ENCODE peak calls at places on chromosomes 11 and 22, in six cellular contexts. W is NCI-H1694; M is body of pancreas; X is cardiac fibroblast; G is OCI-M1; K is stimulated activated CD4-positive, alpha-beta T cell treated with anti-CD3 and anti-CD28 coated beads, Interleukin-2, amount 100 ng/mL, for 48 hours. F is an unnamed sample.

GRCh38 chr11:46886211-46886610 is 32.1 kb downstream of the LRP4 start:
- DNase-seq in W (no peak), M (no peak), X (no peak), G (no peak), K (no peak), F (no peak)

GRCh38 chr11:57197762-57198161 is 16.0 kb downstream of the LRRC55 start:
- DNase-seq in W (no peak), M (no peak), X (no peak), G (no peak), K (no peak), F (no peak)

GRCh38 chr11:83674498-83674897 is 388.3 kb upstream of the CCDC90B start:
- DNase-seq in W (no peak), M (no peak), X (no peak), G (no peak), K (no peak), F (no peak)

GRCh38 chr22:47878460-47878859 is 1116.0 kb downstream of the TBC1D22A start:
- DNase-seq in W (no peak), M (no peak), X (no peak), G (no peak), K (no peak), F (no peak)

GRCh38 chr11:61587951-61588695 is 7.2 kb upstream of the SYT7 start:
- DNase-seq in W (peak), M (peak), X (no peak), G (peak), K (peak), F (peak)

GRCh38 chr11:117593065-117593464 is 204.0 kb downstream of the DSCAML1 start:
- DNase-seq in W (no peak), M (no peak), X (no peak), G (no peak), K (no peak), F (no peak)

GRCh38 chr11:64241430-64242153 is 697 bp downstream of the FKBP2 start:
- DNase-seq in W (peak), M (peak), X (peak), G (peak), K (peak), F (peak)

GRCh38 chr11:67609316-67609715 is 2.6 kb downstream of the NDUFV1 start:
- DNase-seq in W (no peak), M (no peak), X (no peak), G (no peak), K (no peak), F (no peak)

GRCh38 chr22:20299736-20300136 is 20.1 kb downstream of the DGCR6L start:
- DNase-seq in W (no peak), M (peak), X (peak), G (no peak), K (no peak), F (no peak)

GRCh38 chr11:125348704-125349635 is 147.1 kb downstream of the FEZ1 start:
- DNase-seq in W (no peak), M (peak), X (peak), G (peak), K (peak), F (peak)

GRCh38 chr22:16559056-16559955 is 33.3 kb downstream of the CCT8L2 start:
- DNase-seq in W (no peak), M (no peak), X (no peak), G (no peak), K (no peak), F (no peak)

GRCh38 chr22:37634505-37635002 is 4.9 kb upstream of the SH3BP1 start:
- DNase-seq in W (no peak), M (no peak), X (no peak), G (peak), K (no peak), F (no peak)

GRCh38 chr22:43848366-43849171 is 13.7 kb downstream of the SULT4A1 start:
- DNase-seq in W (peak), M (peak), X (peak), G (peak), K (no peak), F (peak)

GRCh38 chr22:45731798-45732495 is 60.3 kb downstream of the ATXN10 start:
- DNase-seq in W (no peak), M (no peak), X (peak), G (no peak), K (no peak), F (no peak)

GRCh38 chr11:130580372-130580771 is 131.9 kb downstream of the ADAMTS15 start:
- DNase-seq in W (no peak), M (peak), X (peak), G (no peak), K (no peak), F (peak)

GRCh38 chr11:111176603-111177002 is 68.9 kb upstream of the POU2AF2 start:
- DNase-seq in W (no peak), M (no peak), X (no peak), G (no peak), K (no peak), F (no peak)

GRCh38 chr11:85281550-85281949 is 345.6 kb downstream of the DLG2 start:
- DNase-seq in W (no peak), M (no peak), X (no peak), G (peak), K (no peak), F (no peak)

GRCh38 chr11:82775736-82776346 is 42.2 kb upstream of the FAM181B start:
- DNase-seq in W (no peak), M (peak), X (peak), G (peak), K (peak), F (peak)

GRCh38 chr11:69272961-69273461 is 20.9 kb upstream of the MYEOV start:
- DNase-seq in W (no peak), M (no peak), X (no peak), G (no peak), K (no peak), F (no peak)

GRCh38 chr11:1825785-1826451 is 8.9 kb upstream of the SYT8 start:
- DNase-seq in W (no peak), M (no peak), X (no peak), G (no peak), K (no peak), F (no peak)

GRCh38 chr11:110509485-110509884 is 79.7 kb downstream of the FDX1 start:
- DNase-seq in W (no peak), M (no peak), X (no peak), G (no peak), K (no peak), F (no peak)

GRCh38 chr22:36918730-36919129 is 5.3 kb downstream of the CSF2RB start:
- DNase-seq in W (no peak), M (no peak), X (no peak), G (peak), K (no peak), F (no peak)

GRCh38 chr11:2807801-2808241 is 77.8 kb downstream of the CDKN1C start:
- DNase-seq in W (no peak), M (peak), X (no peak), G (no peak), K (no peak), F (no peak)

GRCh38 chr11:93196816-93197382 is 892 bp downstream of the SLC36A4 start:
- DNase-seq in W (no peak), M (no peak), X (no peak), G (no peak), K (no peak), F (no peak)

GRCh38 chr11:61682093-61682732 is 2.0 kb downstream of the DAGLA start:
- DNase-seq in W (no peak), M (peak), X (peak), G (no peak), K (no peak), F (no peak)

F was measured in AG08396.